ENCODE peak calls at places on chromosomes 1 and 21, in seven cellular contexts. J is GM12892, K is H1, I is SK-N-SH, X is K562, T is HepG2, L is GM12878. V is an unnamed sample.

GRCh38 chr1:231032963-231033362 is 7.1 kb downstream of the FAM89A start:
- DNase-seq in J (no peak), K (no peak), I (no peak), X (no peak), T (no peak), L (no peak), V (no peak)

GRCh38 chr1:45815667-45816458 is 12.5 kb downstream of the MAST2 start:
- DNase-seq in J (no peak), K (no peak), I (no peak), X (no peak), T (no peak), L (no peak), V (no peak)

GRCh38 chr1:68984289-68984688 is 487.4 kb upstream of the DEPDC1 start:
- DNase-seq in J (no peak), K (no peak), I (no peak), X (no peak), T (no peak), L (no peak), V (no peak)

GRCh38 chr1:172450524-172450885 is 6.6 kb upstream of the PIGC start:
- DNase-seq in J (no peak), K (no peak), I (no peak), X (no peak), T (peak; percentile 65), L (no peak), V (no peak)

GRCh38 chr1:233409540-233409939 is 82.0 kb downstream of the MAP3K21 start:
- DNase-seq in J (no peak), K (no peak), I (no peak), X (no peak), T (no peak), L (no peak), V (no peak)

GRCh38 chr1:33364578-33364945 is 43.7 kb upstream of the A3GALT2 start:
- DNase-seq in J (no peak), K (no peak), I (no peak), X (no peak), T (no peak), L (no peak), V (no peak)

GRCh38 chr21:42847051-42847707 is 32.2 kb downstream of the WDR4 start:
- DNase-seq in J (no peak), K (no peak), I (peak; percentile 10), X (no peak), T (no peak), L (no peak), V (no peak)

GRCh38 chr1:36108314-36108713 is 16.7 kb downstream of the COL8A2 start:
- DNase-seq in J (no peak), K (no peak), I (no peak), X (no peak), T (no peak), L (no peak), V (no peak)

GRCh38 chr1:156401175-156401574 is 32.2 kb downstream of the RHBG start:
- DNase-seq in J (no peak), K (no peak), I (no peak), X (no peak), T (no peak), L (no peak), V (no peak)

GRCh38 chr1:38250356-38250755 is 203.8 kb upstream of the POU3F1 start:
- DNase-seq in J (no peak), K (no peak), I (no peak), X (no peak), T (no peak), L (no peak), V (no peak)

GRCh38 chr21:16085436-16085835 is 355.7 kb downstream of the USP25 start:
- DNase-seq in J (no peak), K (no peak), I (no peak), X (no peak), T (no peak), L (no peak), V (no peak)

GRCh38 chr1:23417570-23417969 is 7.0 kb downstream of the TCEA3 start:
- DNase-seq in J (no peak), K (no peak), I (peak; percentile 87), X (peak; percentile 52), T (peak; percentile 56), L (no peak), V (no peak)

GRCh38 chr1:198858026-198858425 is 219.2 kb downstream of the PTPRC start:
- DNase-seq in J (no peak), K (no peak), I (no peak), X (no peak), T (no peak), L (no peak), V (no peak)

GRCh38 chr1:23931481-23931880 is 18.3 kb upstream of the CNR2 start:
- DNase-seq in J (no peak), K (no peak), I (no peak), X (no peak), T (no peak), L (no peak), V (no peak)

GRCh38 chr1:171802207-171802606 is 20.7 kb downstream of the METTL13 start:
- DNase-seq in J (no peak), K (no peak), I (no peak), X (no peak), T (no peak), L (no peak), V (no peak)

GRCh38 chr1:229237320-229237719 is 33.6 kb upstream of the RAB4A start:
- DNase-seq in J (no peak), K (peak; percentile 30), I (no peak), X (no peak), T (no peak), L (no peak), V (no peak)

GRCh38 chr1:59601032-59601431 is 213.7 kb upstream of the HOOK1 start:
- DNase-seq in J (no peak), K (no peak), I (no peak), X (no peak), T (no peak), L (no peak), V (no peak)

GRCh38 chr1:90925928-90926869 is 95.6 kb downstream of the ZNF644 start:
- DNase-seq in J (no peak), K (no peak), I (no peak), X (no peak), T (peak; percentile 23), L (no peak), V (no peak)

GRCh38 chr21:42013901-42014300 is 3.7 kb upstream of the ZBTB21 start:
- DNase-seq in J (no peak), K (no peak), I (no peak), X (no peak), T (no peak), L (no peak), V (no peak)

GRCh38 chr1:203636306-203636705 is 9.7 kb downstream of the ATP2B4 start:
- DNase-seq in J (no peak), K (no peak), I (no peak), X (no peak), T (no peak), L (no peak), V (no peak)

GRCh38 chr21:23247334-23247733 is 2249.1 kb downstream of the NCAM2 start:
- DNase-seq in J (no peak), K (no peak), I (no peak), X (no peak), T (no peak), L (no peak), V (no peak)

GRCh38 chr1:101587749-101588148 is 350.9 kb downstream of the S1PR1 start:
- DNase-seq in J (no peak), K (no peak), I (no peak), X (no peak), T (peak; percentile 25), L (no peak), V (no peak)

GRCh38 chr1:87999852-88000251 is 671.2 kb downstream of the LMO4 start:
- DNase-seq in J (no peak), K (no peak), I (no peak), X (no peak), T (no peak), L (no peak), V (no peak)

GRCh38 chr1:154407866-154408777 is 3.0 kb downstream of the IL6R start:
- DNase-seq in J (no peak), K (no peak), I (no peak), X (no peak), T (peak; percentile 74), L (no peak), V (no peak)

GRCh38 chr21:34261841-34262832 is 101.7 kb upstream of the KCNE2 start:
- DNase-seq in J (no peak), K (no peak), I (no peak), X (no peak), T (no peak), L (no peak), V (no peak)

GRCh38 chr1:222950892-222951291 is 136.1 kb downstream of the DISP1 start:
- DNase-seq in J (no peak), K (no peak), I (no peak), X (no peak), T (no peak), L (no peak), V (no peak)

GRCh38 chr1:54227091-54227602 is 27.2 kb downstream of the MRPL37 start:
- DNase-seq in J (no peak), K (no peak), I (peak; percentile 76), X (no peak), T (peak; percentile 27), L (no peak), V (no peak)

GRCh38 chr1:38613996-38614395 is 245.6 kb downstream of the RRAGC start:
- DNase-seq in J (no peak), K (no peak), I (no peak), X (no peak), T (no peak), L (no peak), V (no peak)

GRCh38 chr21:39016740-39017315 is 166.4 kb downstream of the PSMG1 start:
- DNase-seq in J (peak; percentile 41), K (no peak), I (no peak), X (no peak), T (no peak), L (peak; percentile 23), V (peak; percentile 47)
- TF ChIP-seq TAF1 in J (no peak), K (no peak), I (no peak), X (no peak), T (no peak), L (no peak), V (no peak)

DNA sequence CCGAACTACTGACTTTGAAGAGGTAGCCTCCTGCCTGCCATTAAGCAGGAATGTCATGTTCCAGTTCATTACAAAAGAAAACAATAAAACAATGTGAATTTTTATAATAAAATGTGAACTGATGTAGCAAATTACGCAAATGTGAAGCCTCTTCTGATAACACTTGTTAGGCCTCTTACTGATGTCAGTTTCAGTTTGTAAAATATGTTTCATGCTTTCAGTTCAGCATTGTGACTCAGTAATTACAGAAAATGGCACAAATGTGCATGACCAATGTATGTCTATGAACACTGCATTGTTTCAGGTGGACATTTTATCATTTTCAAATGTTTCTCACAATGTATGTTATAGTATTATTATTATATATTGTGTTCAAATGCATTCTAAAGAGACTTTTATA is 159.8 kb upstream of the SGIP1 start:
- DNase-seq in J (no peak), K (no peak), I (no peak), X (no peak), T (no peak), L (peak; percentile 72), V (no peak)
- TF ChIP-seq TAF1 in J (no peak), K (no peak), I (no peak), X (no peak), T (no peak), L (no peak), V (no peak)

GRCh38 chr1:2229032-2229920 is 1.2 kb downstream of the SKI start:
- DNase-seq in J (peak; percentile 66), K (peak; percentile 64), I (peak; percentile 72), X (no peak), T (no peak), L (no peak), V (no peak)
- TF ChIP-seq TAF1 in J (no peak), K (peak; percentile 53), I (no peak), X (no peak), T (peak; percentile 59), L (no peak), V (no peak)

GRCh38 chr21:36985761-36986594 is 19.5 kb upstream of the HLCS start:
- DNase-seq in J (no peak), K (no peak), I (no peak), X (no peak), T (no peak), L (no peak), V (no peak)
- TF ChIP-seq TAF1 in J (no peak), K (no peak), I (no peak), X (no peak), T (no peak), L (no peak), V (no peak)